ENCODE peak calls at places on chromosomes 3 and 15, in five cellular contexts. H is transverse colon, J is coronary artery, N is RWPE2, W is cardiac fibroblast. O is an unnamed sample.

GRCh38 chr3:134291300-134292254 is 40.9 kb upstream of the RYK start:
- DNase-seq in H (peak), W (peak), J (no peak), N (no peak), O (no peak)

GRCh38 chr3:32278714-32279113 is 40.2 kb downstream of the CMTM8 start:
- DNase-seq in H (no peak), W (peak), N (no peak), J (no peak), O (no peak)

GRCh38 chr15:63186065-63186464 is 3.3 kb upstream of the RAB8B start:
- DNase-seq in H (no peak), N (no peak), W (peak), J (no peak), O (no peak)

GRCh38 chr3:134369861-134370596 is 4.2 kb downstream of the AMOTL2 start:
- DNase-seq in N (no peak), H (no peak), J (no peak), W (no peak), O (no peak)

GRCh38 chr15:63308947-63309346 is 31.5 kb downstream of the APH1B start:
- DNase-seq in H (no peak), N (no peak), J (no peak), W (no peak), O (no peak)

GRCh38 chr3:170908235-170909116 is at the start of gene EIF5A2:
- DNase-seq in H (peak), W (peak), N (peak), J (peak), O (peak)

GRCh38 chr15:72813345-72814004 is 29.9 kb upstream of the ADPGK start:
- DNase-seq in H (no peak), N (peak), J (peak), W (no peak), O (no peak)

GRCh38 chr3:4492240-4493007 is 724 bp upstream of the ITPR1 start:
- DNase-seq in J (peak), N (peak), W (peak), H (peak), O (peak)

GRCh38 chr15:59232476-59232875 is 25.8 kb downstream of the LDHAL6B start:
- DNase-seq in J (no peak), W (peak), H (no peak), N (no peak), O (no peak)

GRCh38 chr15:76353023-76353577 is 16.5 kb downstream of the ISL2 start:
- DNase-seq in W (no peak), N (no peak), J (no peak), H (no peak), O (no peak)

GRCh38 chr3:42839616-42840015 is 30.4 kb downstream of the ACKR2 start:
- DNase-seq in J (no peak), N (no peak), W (peak), H (peak), O (no peak)

GRCh38 chr3:141370065-141370533 is 1.8 kb downstream of the ZBTB38 start:
- DNase-seq in N (no peak), J (peak), W (peak), H (peak), O (no peak)

GRCh38 chr3:64234571-64234970 is 9.3 kb upstream of the PRICKLE2 start:
- DNase-seq in W (no peak), H (no peak), J (no peak), N (no peak), O (no peak)

GRCh38 chr3:43423142-43423541 is 136.8 kb downstream of the SNRK start:
- DNase-seq in J (no peak), H (peak), N (no peak), W (peak), O (no peak)

GRCh38 chr3:51675201-51675611 is 4.2 kb downstream of the TEX264 start:
- DNase-seq in J (no peak), H (no peak), W (peak), N (peak), O (no peak)

GRCh38 chr3:140753865-140754754 is 76.2 kb downstream of the TRIM42 start:
- DNase-seq in J (no peak), H (no peak), W (no peak), N (no peak), O (no peak)

GRCh38 chr3:183254816-183255730 is 2.0 kb downstream of the B3GNT5 start:
- DNase-seq in J (no peak), H (no peak), W (peak), N (no peak), O (no peak)

DNA sequence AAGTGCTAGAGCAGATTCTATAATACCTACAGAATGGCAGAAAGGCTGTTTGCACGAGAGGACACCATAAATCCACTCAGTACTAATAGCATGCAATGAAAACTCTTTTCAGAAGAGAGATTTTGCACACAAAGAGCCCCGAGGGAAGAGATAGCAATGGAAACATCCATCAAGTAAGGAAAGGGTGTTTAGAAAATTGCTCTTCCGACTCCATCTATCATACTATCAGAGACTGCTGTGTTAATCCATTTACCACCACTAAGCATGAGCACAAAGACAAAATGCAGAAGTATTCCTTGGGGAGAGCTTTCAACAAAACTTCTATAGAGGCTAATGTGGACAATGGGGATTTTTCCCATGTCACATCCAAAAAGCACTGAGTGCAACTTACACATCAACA is 72.1 kb upstream of the PLAAT1 start:
- DNase-seq in H (no peak), N (no peak), J (no peak), W (no peak), O (no peak)
- TF ChIP-seq CTCF in H (no peak), N (no peak), J (no peak), W (no peak), O (no peak)

DNA sequence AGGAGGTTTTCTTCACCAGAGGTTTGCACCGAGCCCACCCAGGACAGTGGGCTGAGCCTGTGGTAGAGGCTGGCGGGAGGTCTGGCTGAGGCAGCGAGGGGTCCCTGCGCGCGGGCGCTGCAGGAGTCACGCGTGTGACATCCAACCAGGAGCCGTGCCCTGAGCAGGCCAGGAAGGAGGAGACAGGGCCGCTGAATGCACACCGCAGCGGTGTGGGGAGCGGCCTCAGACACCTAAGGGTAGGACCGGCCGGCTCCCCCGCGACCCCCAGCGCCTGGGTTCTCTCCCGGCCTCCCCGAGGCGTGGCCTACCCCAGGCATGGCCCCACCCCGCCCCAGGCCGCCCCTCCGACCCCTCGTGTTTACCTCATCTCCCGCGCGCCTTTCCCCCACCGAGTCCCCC is 412 bp downstream of the SLC41A3 start:
- DNase-seq in W (peak), N (no peak), H (peak), J (no peak), O (no peak)
- TF ChIP-seq CTCF in W (no peak), N (no peak), H (no peak), J (no peak), O (no peak)

GRCh38 chr3:127768346-127769008 is 53.8 kb downstream of the MGLL start:
- DNase-seq in W (peak), J (no peak), H (no peak), N (no peak), O (no peak)
- TF ChIP-seq CTCF in W (peak), J (no peak), H (no peak), N (peak), O (no peak)

GRCh38 chr3:147120029-147120428 is 286.3 kb downstream of the ZIC4 start:
- DNase-seq in N (no peak), W (peak), H (no peak), J (no peak), O (no peak)
- TF ChIP-seq CTCF in N (peak), W (peak), H (peak), J (no peak), O (no peak)

GRCh38 chr15:67240235-67241131 is 14.0 kb downstream of the AAGAB start:
- DNase-seq in N (no peak), W (peak), H (peak), J (no peak), O (no peak)
- TF ChIP-seq CTCF in N (peak), W (peak), H (peak), J (no peak), O (no peak)

GRCh38 chr15:92495468-92495867 is 101.8 kb downstream of the ST8SIA2 start:
- DNase-seq in W (no peak), N (no peak), H (no peak), J (no peak), O (no peak)
- TF ChIP-seq CTCF in W (no peak), N (no peak), H (no peak), J (no peak), O (no peak)

GRCh38 chr3:19432679-19433078 is 284.4 kb downstream of the KCNH8 start:
- DNase-seq in J (no peak), N (no peak), H (no peak), W (no peak), O (no peak)

GRCh38 chr3:19425825-19426224 is 277.5 kb downstream of the KCNH8 start:
- DNase-seq in J (no peak), N (no peak), H (no peak), W (no peak), O (no peak)

GRCh38 chr3:19427417-19428149 is 279.3 kb downstream of the KCNH8 start:
- DNase-seq in N (no peak), H (no peak), J (no peak), W (no peak), O (no peak)

GRCh38 chr3:19428729-19429128 is 280.4 kb downstream of the KCNH8 start:
- DNase-seq in J (no peak), N (no peak), H (no peak), W (no peak), O (no peak)
- TF ChIP-seq CTCF in J (no peak), N (no peak), H (no peak), W (no peak), O (no peak)

GRCh38 chr3:195271859-195272243 is 892 bp upstream of the XXYLT1 start:
- DNase-seq in W (no peak), N (no peak), J (no peak), H (no peak), O (no peak)
- TF ChIP-seq CTCF in W (no peak), N (peak), J (no peak), H (peak), O (peak)

GRCh38 chr15:52791776-52792175 is 1.6 kb upstream of the ONECUT1 start:
- DNase-seq in H (no peak), N (no peak), W (no peak), J (no peak), O (no peak)

GRCh38 chr15:52789601-52790165 is 453 bp downstream of the ONECUT1 start:
- DNase-seq in J (no peak), N (no peak), H (no peak), W (no peak), O (no peak)

GRCh38 chr15:52789008-52789600 is 1.0 kb downstream of the ONECUT1 start:
- DNase-seq in J (no peak), H (no peak), W (no peak), N (peak), O (no peak)

GRCh38 chr15:52790166-52790708 is at the start of gene ONECUT1:
- DNase-seq in H (peak), N (no peak), W (peak), J (no peak), O (peak)

GRCh38 chr15:52790941-52791751 is 1.0 kb upstream of the ONECUT1 start:
- DNase-seq in W (no peak), N (no peak), H (no peak), J (no peak), O (no peak)
- TF ChIP-seq CTCF in W (no peak), N (no peak), H (no peak), J (no peak), O (no peak)